ENCODE peak calls at places on chromosomes 11 and 22, in four cellular contexts. U is colonic mucosa, O is psoas muscle, E is PC-3. A is an unnamed sample.

GRCh38 chr11:128399186-128399585 is 188.2 kb downstream of the ETS1 start:
- DNase-seq in E (peak), U (no peak), O (no peak), A (no peak)

GRCh38 chr11:69969890-69970784 is 108.0 kb upstream of the ANO1 start:
- DNase-seq in O (no peak), U (no peak), E (no peak), A (no peak)

GRCh38 chr22:49297286-49297870 is 530.3 kb downstream of the BRD1 start:
- DNase-seq in U (no peak), E (no peak), O (no peak), A (no peak)

GRCh38 chr11:65786786-65787636 is at the start of gene OVOL1:
- DNase-seq in E (peak), U (peak), O (no peak), A (no peak)

GRCh38 chr22:47816121-47816915 is 1053.9 kb downstream of the TBC1D22A start:
- DNase-seq in O (no peak), U (no peak), E (no peak), A (no peak)

GRCh38 chr11:67057410-67057757 is 737 bp downstream of the RHOD start:
- DNase-seq in U (no peak), O (peak), E (peak), A (no peak)

GRCh38 chr11:96146765-96147164 is 196.2 kb downstream of the MAML2 start:
- DNase-seq in U (no peak), E (peak), O (no peak), A (no peak)

GRCh38 chr22:26139320-26139719 is 29.9 kb upstream of the SEZ6L start:
- DNase-seq in U (no peak), E (no peak), O (no peak), A (no peak)

GRCh38 chr11:69101100-69101791 is 52.5 kb downstream of the TPCN2 start:
- DNase-seq in E (peak), O (peak), U (peak), A (peak)

GRCh38 chr22:46696225-46696518 is 41.9 kb downstream of the CERK start:
- DNase-seq in U (no peak), O (no peak), E (no peak), A (no peak)

GRCh38 chr11:62245271-62245753 is 3.3 kb downstream of the SCGB1D2 start:
- DNase-seq in O (no peak), U (peak), E (peak), A (no peak)

GRCh38 chr11:65862941-65863888 is 3.0 kb downstream of the MUS81 start:
- DNase-seq in E (no peak), O (no peak), U (no peak), A (no peak)

GRCh38 chr11:12723410-12724297 is 49.4 kb downstream of the TEAD1 start:
- DNase-seq in O (no peak), U (peak), E (peak), A (peak)

GRCh38 chr11:92163879-92164278 is 60.7 kb upstream of the FAT3 start:
- DNase-seq in O (no peak), E (no peak), U (no peak), A (no peak)

GRCh38 chr11:92166335-92166734 is 58.3 kb upstream of the FAT3 start:
- DNase-seq in O (no peak), E (no peak), U (no peak), A (no peak)

DNA sequence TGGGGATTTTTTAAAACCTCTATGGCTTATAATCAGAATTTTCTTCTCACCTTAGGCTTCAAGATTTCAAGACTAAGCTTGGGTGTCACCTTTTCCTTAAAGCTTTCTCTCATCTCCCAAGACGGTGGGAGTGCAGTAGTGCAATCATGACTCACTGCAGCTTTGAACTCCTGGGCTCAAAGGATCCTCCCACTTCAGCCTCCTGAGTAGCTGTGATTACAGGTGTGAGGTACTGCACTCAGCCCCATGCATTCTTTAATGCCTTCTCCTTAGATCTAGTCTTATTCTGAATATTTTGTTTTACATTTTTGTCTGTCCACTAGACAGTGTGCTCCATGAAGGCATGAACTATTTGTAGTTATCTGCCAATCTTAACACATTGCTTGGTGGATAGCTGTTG is 55.7 kb upstream of the FAT3 start:
- DNase-seq in U (no peak), O (no peak), E (no peak), A (no peak)
- H3K27ac ChIP-seq in U (no peak), O (no peak), E (no peak), A (no peak)

GRCh38 chr11:825366-826231 is 2.1 kb upstream of the CRACR2B start:
- DNase-seq in U (peak), O (no peak), E (peak), A (no peak)
- H3K27ac ChIP-seq in U (peak), O (no peak), E (peak), A (no peak)

DNA sequence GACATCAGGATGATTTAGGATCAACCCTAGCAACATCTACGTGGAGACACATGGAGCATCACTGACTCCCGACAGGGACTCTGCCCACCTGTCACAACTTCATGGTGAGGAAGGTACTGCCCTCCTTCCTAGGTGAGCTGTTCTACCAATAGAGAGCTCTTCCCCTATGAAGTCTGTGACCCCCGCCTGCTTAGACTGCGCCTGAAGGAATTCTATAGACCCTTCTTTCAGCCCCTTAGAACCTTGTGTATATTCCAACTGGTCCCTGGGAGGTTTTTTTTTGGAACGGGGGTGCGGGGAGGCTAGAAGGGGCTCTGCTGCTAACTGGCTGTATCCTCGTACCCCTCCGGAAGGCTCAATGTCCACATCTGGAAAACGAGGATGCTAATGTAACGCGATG is 566 bp downstream of the INTS4 start:
- DNase-seq in O (no peak), U (no peak), E (no peak), A (no peak)
- H3K27ac ChIP-seq in O (peak), U (peak), E (no peak), A (peak)

GRCh38 chr11:14582835-14583234 is 60.8 kb upstream of the PDE3B start:
- DNase-seq in E (no peak), O (no peak), U (no peak), A (no peak)
- H3K27ac ChIP-seq in E (no peak), O (no peak), U (peak), A (no peak)

DNA sequence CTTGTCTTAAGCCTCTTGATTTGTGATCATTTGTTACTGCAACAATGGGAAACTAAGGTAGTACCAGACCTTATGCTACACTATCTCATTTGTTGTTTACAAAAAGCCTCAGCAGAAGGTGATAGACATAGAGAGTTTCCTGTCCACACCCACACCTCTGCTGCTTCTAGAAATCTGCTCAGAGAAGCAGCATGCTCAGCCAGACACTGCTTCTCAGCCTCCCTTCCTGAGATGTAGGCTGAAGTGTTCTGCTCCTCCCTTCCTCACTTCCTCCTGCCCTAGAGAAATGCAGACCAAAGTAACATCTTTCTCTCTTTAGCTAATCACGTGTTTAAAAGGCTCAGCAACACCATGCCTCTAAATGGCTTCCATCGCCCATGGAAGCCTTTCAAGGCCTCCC is 88.4 kb downstream of the SLC1A2 start:
- DNase-seq in O (no peak), E (no peak), U (no peak), A (no peak)
- H3K27ac ChIP-seq in O (no peak), E (no peak), U (peak), A (no peak)

GRCh38 chr22:40345801-40346177 is 511 bp upstream of the ADSL start:
- DNase-seq in O (no peak), E (peak), U (peak), A (no peak)

GRCh38 chr22:40345271-40345670 is 1.0 kb upstream of the ADSL start:
- DNase-seq in O (no peak), U (no peak), E (peak), A (no peak)

GRCh38 chr22:40348025-40348658 is 1.8 kb downstream of the ADSL start:
- DNase-seq in O (peak), E (peak), U (peak), A (no peak)

GRCh38 chr22:40346178-40347064 is at the start of gene ADSL:
- DNase-seq in O (peak), U (peak), E (peak), A (no peak)

DNA sequence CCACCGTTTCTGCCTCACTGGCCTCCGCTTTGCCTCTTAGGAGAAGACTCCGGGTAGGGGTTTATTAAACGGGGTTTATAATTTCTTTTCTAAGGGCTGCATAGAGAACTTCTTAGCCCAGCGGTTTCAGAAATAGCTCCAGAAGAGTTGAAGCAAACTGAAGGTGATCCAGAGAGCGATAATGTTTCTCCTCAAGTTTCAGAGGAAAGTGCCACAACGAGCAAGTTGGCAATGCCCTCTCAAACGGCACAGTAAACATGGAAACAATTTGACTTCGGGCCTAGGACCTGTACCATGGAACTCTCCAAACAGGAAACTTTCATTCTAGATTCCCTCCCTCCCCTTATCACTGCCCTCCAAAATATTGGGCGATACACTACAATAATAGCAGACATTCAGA is 1.0 kb downstream of the ADSL start:
- DNase-seq in E (no peak), O (no peak), U (no peak), A (no peak)
- H3K27ac ChIP-seq in E (peak), O (peak), U (peak), A (peak)

GRCh38 chr11:10564030-10564429 is 4.4 kb downstream of the LYVE1 start:
- DNase-seq in O (no peak), U (no peak), E (no peak), A (no peak)
- H3K27ac ChIP-seq in O (no peak), U (no peak), E (no peak), A (no peak)

DNA sequence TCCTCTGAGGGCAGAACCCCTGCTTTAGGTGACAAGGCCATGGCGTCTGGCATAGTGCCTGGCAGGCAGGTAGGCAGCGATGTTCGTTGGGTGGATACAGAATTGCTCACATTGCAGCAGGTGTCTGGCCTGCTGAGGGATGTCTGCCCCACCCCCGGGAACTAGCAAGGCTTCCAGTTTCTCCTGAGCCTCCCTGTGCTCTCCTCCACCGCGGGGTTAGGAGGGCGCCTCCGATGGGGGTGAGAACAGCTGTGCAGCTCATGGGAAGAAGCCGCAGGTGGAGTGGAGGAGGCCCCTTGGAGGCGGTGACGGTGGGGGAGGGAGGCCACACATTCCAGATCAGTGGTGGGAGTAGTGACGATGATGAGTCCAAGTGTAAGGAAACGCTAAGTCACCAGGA is 48.3 kb upstream of the JAM3 start:
- DNase-seq in O (no peak), U (no peak), E (no peak), A (no peak)
- H3K27ac ChIP-seq in O (no peak), U (no peak), E (no peak), A (no peak)

DNA sequence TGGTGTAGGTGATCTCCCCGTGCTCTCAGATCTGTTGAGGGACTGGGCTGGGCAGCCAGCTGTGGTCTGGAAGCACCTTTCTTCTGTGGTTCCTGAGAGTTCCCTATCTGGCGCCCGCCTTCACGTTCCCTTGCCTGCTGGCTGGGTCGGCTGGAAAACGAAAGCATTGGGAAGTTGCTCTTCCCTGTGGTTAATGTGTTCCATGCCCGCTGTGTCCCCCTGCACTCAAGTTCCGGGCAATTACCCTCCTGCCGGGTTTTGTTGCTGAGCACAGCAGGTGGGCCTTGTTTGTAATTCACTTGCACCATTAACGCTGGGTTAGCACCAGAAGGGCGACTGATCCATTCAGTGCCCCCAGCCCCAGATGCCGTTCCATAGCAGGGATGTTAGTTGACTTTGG is 134.1 kb downstream of the GRIK4 start:
- DNase-seq in U (no peak), E (no peak), O (no peak), A (no peak)
- H3K27ac ChIP-seq in U (no peak), E (no peak), O (no peak), A (no peak)

DNA sequence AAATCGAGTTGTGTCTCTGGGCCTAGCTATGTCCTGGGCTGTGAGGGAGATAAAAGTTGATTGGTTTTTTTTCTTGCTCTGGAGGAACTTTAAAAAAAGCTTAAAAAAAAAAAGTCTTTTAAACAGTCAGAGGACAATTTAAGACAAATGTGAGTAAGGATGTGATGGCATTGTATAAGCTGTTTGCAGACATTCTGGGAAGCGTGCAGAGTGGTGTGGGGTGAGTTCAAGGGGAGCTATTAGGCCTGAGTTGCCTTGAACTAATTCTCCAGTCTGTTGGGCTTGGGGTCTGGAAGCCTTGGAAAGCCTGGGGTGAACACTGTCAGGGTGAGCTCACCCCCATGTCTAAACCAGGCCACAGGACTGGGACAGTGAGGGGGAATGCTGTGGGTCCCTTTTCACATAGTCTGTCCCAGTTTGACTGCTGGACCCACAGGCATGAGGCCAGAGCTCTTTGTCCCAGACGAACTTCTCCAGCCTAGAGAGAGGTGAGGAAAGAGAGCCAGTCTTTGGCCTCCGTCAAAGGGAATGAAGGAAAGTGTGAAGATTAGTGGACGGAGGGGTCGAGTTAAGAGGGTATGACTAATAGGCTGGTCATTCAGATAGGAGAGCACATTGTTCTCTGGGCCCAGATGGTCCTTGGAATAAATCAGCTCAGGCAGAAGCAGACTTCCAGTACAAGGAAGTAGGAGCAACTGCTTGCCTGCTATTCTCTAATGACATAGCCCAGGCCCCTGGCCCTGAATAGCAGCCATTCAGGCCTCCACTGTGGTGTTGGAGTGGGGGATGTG is 76.4 kb upstream of the NNMT start:
- DNase-seq in E (no peak), O (no peak), U (no peak), A (no peak)
- H3K27ac ChIP-seq in E (no peak), O (peak), U (no peak), A (no peak)

A was measured in epithelial cell of prostate.